ENCODE peak calls at places on chromosomes 13 and 19, in nine cellular contexts. B is PC-3, H is HCT116, V is hepatocyte, L is SK-N-SH, T is GM23248, C is GM23338, A is PC-9, W is MM.1S. D is an unnamed sample.

GRCh38 chr13:30690282-30691188 is 44.8 kb upstream of the ALOX5AP start:
- DNase-seq in V (peak; percentile 75), A (peak; percentile 73), W (peak; percentile 72), B (peak; percentile 23), T (peak; percentile 96), H (no peak), L (no peak), C (no peak), D (peak; percentile 87)

GRCh38 chr13:27728271-27728670 is 64.0 kb upstream of the GSX1 start:
- DNase-seq in H (no peak), L (no peak), A (no peak), T (no peak), C (peak; percentile 56), V (no peak), B (peak; percentile 5), W (no peak), D (no peak)

GRCh38 chr13:46648166-46648607 is 95.2 kb downstream of the LRCH1 start:
- DNase-seq in A (no peak), H (peak; percentile 8), L (no peak), W (peak; percentile 68), B (peak; percentile 13), V (peak; percentile 26), T (peak; percentile 65), C (peak; percentile 65), D (no peak)

GRCh38 chr13:31045621-31046081 is 113.2 kb downstream of the TEX26 start:
- DNase-seq in H (peak; percentile 94), C (no peak), B (peak; percentile 93), W (no peak), A (peak; percentile 95), T (peak; percentile 96), V (peak; percentile 88), L (no peak), D (no peak)

GRCh38 chr13:40656358-40656757 is 10.1 kb downstream of the FOXO1 start:
- DNase-seq in T (no peak), C (no peak), A (no peak), V (no peak), H (no peak), W (no peak), B (no peak), L (no peak), D (no peak)

GRCh38 chr19:41352609-41353465 is 885 bp downstream of the TGFB1 start:
- DNase-seq in V (peak; percentile 73), C (peak; percentile 78), H (no peak), W (peak; percentile 70), L (peak; percentile 79), A (no peak), T (peak; percentile 70), B (peak; percentile 49), D (peak; percentile 88)

GRCh38 chr13:35598790-35599369 is 122.4 kb upstream of the MAB21L1 start:
- DNase-seq in H (no peak), C (no peak), V (no peak), L (no peak), T (peak; percentile 9), A (no peak), W (no peak), B (no peak), D (no peak)

GRCh38 chr13:58949646-58950045 is 1214.1 kb downstream of the DIAPH3 start:
- DNase-seq in A (no peak), C (peak; percentile 63), T (no peak), L (no peak), V (no peak), B (no peak), W (no peak), H (no peak), D (no peak)

GRCh38 chr19:32201661-32202060 is 143.7 kb upstream of the ZNF507 start:
- DNase-seq in V (no peak), A (no peak), H (no peak), L (no peak), B (no peak), C (no peak), T (no peak), W (no peak), D (no peak)

GRCh38 chr13:98978280-98978679 is 416 bp upstream of the DOCK9 start:
- DNase-seq in A (peak; percentile 95), T (peak; percentile 81), W (no peak), C (no peak), B (peak; percentile 69), L (no peak), H (peak; percentile 15), V (no peak), D (no peak)

GRCh38 chr13:99124695-99125334 is 75.8 kb upstream of the UBAC2 start:
- DNase-seq in T (peak; percentile 69), L (no peak), A (peak; percentile 74), H (peak; percentile 3), C (no peak), B (peak; percentile 67), V (no peak), W (no peak), D (no peak)

GRCh38 chr13:77724092-77724491 is 26.6 kb downstream of the SLAIN1 start:
- DNase-seq in T (no peak), H (no peak), C (no peak), B (no peak), W (peak; percentile 38), A (no peak), V (no peak), L (no peak), D (no peak)

GRCh38 chr19:48175578-48175977 is 5.1 kb downstream of the ZSWIM9 start:
- DNase-seq in C (no peak), A (no peak), H (no peak), L (no peak), T (no peak), V (no peak), B (no peak), W (no peak), D (no peak)

GRCh38 chr19:6215701-6216235 is 64.0 kb downstream of the MLLT1 start:
- DNase-seq in T (no peak), H (no peak), B (no peak), A (no peak), W (no peak), V (no peak), L (peak; percentile 32), C (no peak), D (no peak)

GRCh38 chr19:19628499-19629134 is 597 bp upstream of the LPAR2 start:
- DNase-seq in A (peak; percentile 84), L (peak; percentile 95), V (peak; percentile 84), T (peak; percentile 16), W (no peak), C (peak; percentile 96), B (peak; percentile 84), H (peak; percentile 61), D (peak; percentile 74)

GRCh38 chr13:50129923-50130685 is 114.9 kb downstream of the KCNRG start:
- DNase-seq in C (peak; percentile 73), V (peak; percentile 42), T (peak; percentile 78), H (no peak), W (no peak), B (peak; percentile 13), A (no peak), L (peak; percentile 77), D (peak; percentile 81)

GRCh38 chr19:34370117-34370516 is 5.1 kb downstream of the GPI start:
- DNase-seq in C (no peak), B (no peak), L (no peak), V (no peak), H (no peak), T (no peak), A (no peak), W (no peak), D (no peak)

GRCh38 chr19:34373601-34374288 is 8.7 kb downstream of the GPI start:
- DNase-seq in T (no peak), L (no peak), B (no peak), A (no peak), V (no peak), H (no peak), C (no peak), W (no peak), D (no peak)

GRCh38 chr19:34380639-34381241 is 15.7 kb downstream of the GPI start:
- DNase-seq in V (no peak), C (no peak), W (no peak), L (no peak), H (no peak), T (no peak), A (no peak), B (no peak), D (no peak)

GRCh38 chr19:34370983-34371382 is 6.0 kb downstream of the GPI start:
- DNase-seq in H (no peak), V (no peak), L (no peak), C (no peak), A (no peak), W (no peak), B (no peak), T (no peak), D (no peak)

GRCh38 chr19:34375598-34375997 is 10.6 kb downstream of the GPI start:
- DNase-seq in T (no peak), A (no peak), B (no peak), V (no peak), H (no peak), W (no peak), C (no peak), L (no peak), D (no peak)
- H3K9me2 ChIP-seq in T (no peaks in the 10 kb centered on the region), A (no peaks in the 10 kb centered on the region), B (no peaks in the 10 kb centered on the region), V (no peaks in the 10 kb centered on the region), H (no peaks in the 10 kb centered on the region), W (no peaks in the 10 kb centered on the region), C (no peaks in the 10 kb centered on the region), L (no peaks in the 10 kb centered on the region), D (no peaks in the 10 kb centered on the region)

DNA sequence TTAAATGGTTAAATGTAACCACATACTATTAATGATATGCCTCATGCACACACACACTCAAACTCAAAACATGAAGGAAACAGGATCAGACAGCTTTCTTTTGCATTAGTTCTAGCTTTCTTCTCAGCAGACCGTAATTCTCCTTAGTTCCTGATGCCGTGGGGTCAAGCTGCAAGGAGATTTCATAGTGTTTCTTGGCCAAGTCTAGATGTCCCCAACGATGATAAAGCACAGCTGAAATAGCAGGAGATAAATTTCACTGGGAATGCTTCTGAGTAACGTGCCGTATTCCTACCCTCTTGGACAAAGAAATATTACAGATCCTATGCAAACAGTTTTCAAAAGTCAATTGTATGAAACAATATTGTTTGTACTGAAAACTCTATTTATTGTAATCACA is 16.3 kb upstream of the GGACT start:
- DNase-seq in T (no peak), W (no peak), A (no peak), B (no peak), L (no peak), H (no peak), C (no peak), V (no peak), D (no peak)
- H3K27me3 ChIP-seq in T (no peaks in the 10 kb centered on the region), W (no peaks in the 10 kb centered on the region), A (no peaks in the 10 kb centered on the region), B (no peaks in the 10 kb centered on the region), L (no peaks in the 10 kb centered on the region), H (no peaks in the 10 kb centered on the region), C (no peaks in the 10 kb centered on the region), V (no peaks in the 10 kb centered on the region), D (no peaks in the 10 kb centered on the region)

DNA sequence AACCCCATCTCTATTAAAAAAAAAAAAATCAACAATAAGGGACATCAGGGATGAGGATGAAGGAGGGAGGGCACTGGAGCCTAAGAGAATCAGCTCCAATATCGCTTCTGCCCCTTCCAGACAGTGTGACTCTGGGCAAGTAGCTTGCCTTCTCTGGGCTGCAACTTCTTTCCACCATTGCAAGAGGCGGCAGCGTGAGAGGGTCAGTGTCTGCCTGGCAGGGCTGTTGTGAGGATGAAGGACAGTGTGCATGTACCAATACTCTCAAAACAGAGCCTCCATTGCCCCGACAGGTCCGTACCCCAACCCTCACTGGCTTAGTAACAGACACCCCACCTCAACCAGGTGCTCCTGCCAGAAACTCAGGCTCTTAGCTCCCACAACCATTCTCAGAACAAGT is 15.3 kb upstream of the LENG8 start:
- DNase-seq in A (no peak), L (no peak), H (no peak), T (no peak), B (no peak), C (no peak), V (no peak), W (no peak), D (no peak)
- H3K4me1 ChIP-seq in A (peaks cover 46% of the 10 kb centered on the region), L (no peaks in the 10 kb centered on the region), H (peaks cover 29% of the 10 kb centered on the region), T (no peaks in the 10 kb centered on the region), B (peaks cover 25% of the 10 kb centered on the region), C (peaks cover 25% of the 10 kb centered on the region), V (peaks cover 11% of the 10 kb centered on the region), W (no peaks in the 10 kb centered on the region), D (no peaks in the 10 kb centered on the region)

GRCh38 chr13:38012096-38012495 is 142.5 kb upstream of the TRPC4 start:
- DNase-seq in L (no peak), T (no peak), W (no peak), A (no peak), C (no peak), B (no peak), V (no peak), H (no peak), D (no peak)
- H3K9me2 ChIP-seq in L (peaks cover 3% of the 10 kb centered on the region), T (no peaks in the 10 kb centered on the region), W (no peaks in the 10 kb centered on the region), A (no peaks in the 10 kb centered on the region), C (no peaks in the 10 kb centered on the region), B (no peaks in the 10 kb centered on the region), V (no peaks in the 10 kb centered on the region), H (no peaks in the 10 kb centered on the region), D (no peaks in the 10 kb centered on the region)

D was measured in Karpas-422.